ENCODE peak calls at places on chromosomes 1 and 21, in seven cellular contexts. P is dorsolateral prefrontal cortex, E is stomach, O is brain microvascular endothelial cell, G is H9, L is psoas muscle, F is right cardiac atrium. M is an unnamed sample.

GRCh38 chr21:37546949-37547614 is 180.5 kb downstream of the DYRK1A start:
- DNase-seq in P (no peak), F (no peak), G (no peak), O (no peak), L (no peak), E (no peak), M (no peak)

GRCh38 chr1:25565188-25565591 is 21.8 kb downstream of the LDLRAP1 start:
- DNase-seq in E (no peak), G (no peak), L (no peak), O (peak), F (no peak), P (no peak), M (no peak)

GRCh38 chr1:162300057-162300917 is 76.4 kb downstream of the SPATA46 start:
- DNase-seq in G (no peak), L (no peak), O (no peak), P (no peak), E (no peak), F (no peak), M (no peak)

GRCh38 chr1:193634470-193634869 is 448.1 kb upstream of the B3GALT2 start:
- DNase-seq in P (no peak), G (no peak), O (no peak), E (no peak), F (no peak), L (no peak), M (no peak)

GRCh38 chr1:194474701-194475100 is 1288.3 kb upstream of the B3GALT2 start:
- DNase-seq in P (no peak), E (no peak), G (no peak), L (no peak), O (no peak), F (no peak), M (no peak)

GRCh38 chr1:29631836-29632420 is 395.6 kb downstream of the PTPRU start:
- DNase-seq in F (no peak), G (no peak), O (no peak), P (no peak), L (no peak), E (no peak), M (no peak)

GRCh38 chr1:67687649-67688048 is 2.6 kb downstream of the GADD45A start:
- DNase-seq in E (no peak), L (no peak), F (no peak), G (no peak), P (no peak), O (peak), M (no peak)

GRCh38 chr1:245258271-245258920 is 103.6 kb downstream of the KIF26B start:
- DNase-seq in F (no peak), E (peak), L (no peak), P (no peak), G (no peak), O (no peak), M (no peak)

GRCh38 chr1:11795238-11795890 is 10.4 kb downstream of the MTHFR start:
- DNase-seq in G (no peak), O (no peak), L (no peak), F (peak), P (no peak), E (no peak), M (no peak)

GRCh38 chr1:71967670-71968069 is 314.7 kb downstream of the NEGR1 start:
- DNase-seq in E (no peak), P (no peak), F (no peak), O (no peak), L (no peak), G (no peak), M (no peak)

GRCh38 chr1:155978973-155979429 is 654 bp upstream of the ARHGEF2 start:
- DNase-seq in O (no peak), F (peak), E (no peak), L (no peak), G (no peak), P (no peak), M (no peak)

GRCh38 chr21:27379381-27379780 is 412.5 kb upstream of the ADAMTS5 start:
- DNase-seq in G (no peak), E (no peak), O (no peak), P (no peak), L (no peak), F (no peak), M (no peak)

GRCh38 chr1:186605762-186606350 is 74.4 kb downstream of the PTGS2 start:
- DNase-seq in P (no peak), L (no peak), G (peak), O (peak), E (no peak), F (peak), M (peak)

GRCh38 chr1:18147672-18148071 is 40.1 kb downstream of the IGSF21 start:
- DNase-seq in L (no peak), G (no peak), O (no peak), P (no peak), E (no peak), F (no peak), M (no peak)

GRCh38 chr21:42797522-42797921 is 81.8 kb downstream of the WDR4 start:
- DNase-seq in F (no peak), E (no peak), L (no peak), P (no peak), G (no peak), O (no peak), M (no peak)

GRCh38 chr1:36722871-36723270 is 240.2 kb upstream of the CSF3R start:
- DNase-seq in G (no peak), P (no peak), O (no peak), L (no peak), F (no peak), E (no peak), M (no peak)

GRCh38 chr1:199308349-199308846 is 669.6 kb downstream of the PTPRC start:
- DNase-seq in E (no peak), P (no peak), O (no peak), L (no peak), F (no peak), G (no peak), M (no peak)

GRCh38 chr1:7636801-7637526 is 134.1 kb upstream of the VAMP3 start:
- DNase-seq in L (no peak), G (no peak), F (peak), O (no peak), E (no peak), P (no peak), M (no peak)

GRCh38 chr1:39829791-39830533 is 41.3 kb upstream of the BMP8B start:
- DNase-seq in G (no peak), P (no peak), O (no peak), L (no peak), E (no peak), F (no peak), M (no peak)

GRCh38 chr1:184617433-184618029 is 137.1 kb downstream of the EDEM3 start:
- DNase-seq in P (no peak), E (no peak), L (no peak), G (no peak), O (no peak), F (no peak), M (no peak)

GRCh38 chr1:5515501-5515900 is 476.7 kb downstream of the NPHP4 start:
- DNase-seq in G (no peak), P (no peak), E (no peak), O (no peak), L (no peak), F (no peak), M (no peak)

GRCh38 chr1:176693697-176694329 is 230.8 kb downstream of the PAPPA2 start:
- DNase-seq in O (no peak), F (no peak), E (no peak), P (no peak), L (no peak), G (no peak), M (no peak)

GRCh38 chr1:159587461-159587951 is at the start of gene APCS:
- DNase-seq in O (no peak), G (no peak), E (no peak), L (no peak), F (no peak), P (no peak), M (no peak)

GRCh38 chr1:17878837-17879236 is 123.7 kb downstream of the ACTL8 start:
- DNase-seq in E (no peak), O (no peak), G (no peak), F (no peak), P (no peak), L (peak), M (no peak)

GRCh38 chr1:115060501-115060900 is 28.8 kb downstream of the TSPAN2 start:
- DNase-seq in O (no peak), L (no peak), E (no peak), G (no peak), P (no peak), F (no peak), M (no peak)

GRCh38 chr1:115051850-115052249 is 22.2 kb downstream of the TSHB start:
- DNase-seq in L (no peak), F (no peak), E (no peak), G (no peak), O (no peak), P (no peak), M (no peak)

GRCh38 chr1:115057661-115058249 is 28.1 kb downstream of the TSHB start:
- DNase-seq in G (no peak), F (no peak), O (no peak), E (no peak), P (no peak), L (no peak), M (no peak)

GRCh38 chr1:115052454-115053083 is 22.9 kb downstream of the TSHB start:
- DNase-seq in P (peak), F (no peak), O (peak), E (peak), G (peak), L (peak), M (no peak)

DNA sequence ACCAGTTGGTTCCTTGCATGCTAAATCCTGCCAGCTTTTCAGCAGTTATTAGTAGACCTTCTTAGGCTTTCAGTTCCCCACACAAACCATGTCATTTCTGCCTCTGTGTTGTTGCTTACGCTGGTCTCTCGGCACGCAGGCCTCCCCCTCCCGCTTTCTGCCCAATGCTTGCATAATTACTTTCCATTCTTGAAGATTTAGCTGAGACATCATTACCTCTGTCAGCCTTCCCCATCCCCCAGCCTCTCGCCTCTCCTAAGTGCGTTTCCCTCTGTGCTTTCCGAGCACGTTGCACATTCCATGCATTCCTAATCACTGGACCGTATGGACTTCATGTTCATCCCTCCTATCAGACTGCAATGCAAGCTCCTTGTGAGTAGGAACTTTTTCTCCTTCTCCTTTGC is 26.8 kb downstream of the TSHB start:
- DNase-seq in L (no peak), E (no peak), G (peak), F (no peak), P (no peak), O (peak), M (no peak)
- H3K27ac ChIP-seq in L (no peak), E (peak), G (no peak), F (no peak), P (no peak), O (no peak), M (no peak)

GRCh38 chr1:235507623-235508022 is 3.4 kb upstream of the B3GALNT2 start:
- DNase-seq in E (no peak), L (no peak), G (no peak), O (no peak), P (no peak), F (no peak), M (no peak)
- H3K27ac ChIP-seq in E (no peak), L (no peak), G (no peak), O (no peak), P (no peak), F (no peak), M (no peak)

DNA sequence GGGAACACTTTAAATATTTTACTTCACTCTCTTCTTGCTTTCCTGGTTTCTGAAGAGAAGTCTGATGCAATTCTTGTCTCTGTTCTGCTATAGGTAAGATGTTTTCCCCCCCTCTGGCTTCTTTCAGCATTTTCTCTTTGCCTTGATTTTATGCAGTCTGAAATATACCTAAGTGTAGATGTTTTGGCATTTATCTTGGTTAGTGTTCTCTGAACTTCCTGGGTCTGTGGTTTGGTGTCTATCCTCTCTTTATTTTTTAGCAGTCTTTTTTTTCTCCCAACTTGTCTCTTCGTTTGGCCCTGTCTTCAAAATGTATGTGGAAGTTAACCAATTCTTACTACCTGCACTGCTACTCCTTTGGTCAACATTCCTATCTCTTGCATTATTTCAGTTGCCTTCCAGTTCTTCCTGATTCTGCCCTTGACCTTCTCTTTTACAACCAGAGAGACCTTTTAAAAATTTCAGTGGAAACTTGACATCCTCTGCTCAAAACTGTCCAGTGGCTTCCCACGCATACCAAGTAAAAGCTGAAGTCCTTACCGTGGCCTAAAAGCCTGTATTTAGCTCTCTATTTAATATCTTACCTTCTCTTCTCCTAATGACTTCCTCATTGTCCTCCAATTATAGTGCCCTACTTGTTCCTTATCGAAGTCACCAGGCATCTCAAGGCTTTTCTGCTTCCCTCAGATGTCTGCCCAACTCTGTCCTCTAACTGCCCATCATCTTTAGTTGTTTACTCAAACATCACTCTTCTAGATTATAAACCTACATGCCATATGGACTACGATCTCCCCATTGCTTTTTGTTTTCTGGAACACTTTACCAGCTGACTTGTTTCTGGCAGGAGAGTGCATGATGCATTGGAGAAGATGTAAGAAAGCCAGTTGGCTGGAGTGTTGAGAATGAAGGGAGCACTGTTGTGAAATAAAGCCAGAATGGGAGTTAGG is 40.9 kb downstream of the RAP1A start:
- DNase-seq in F (no peak), E (no peak), O (no peak), P (no peak), G (no peak), L (no peak), M (no peak)
- H3K27ac ChIP-seq in F (peak), E (no peak), O (no peak), P (no peak), G (no peak), L (no peak), M (no peak)

GRCh38 chr1:44655609-44656008 is 18.7 kb downstream of the TMEM53 start:
- DNase-seq in O (no peak), L (no peak), F (peak), P (no peak), G (peak), E (no peak), M (no peak)
- H3K27ac ChIP-seq in O (no peak), L (no peak), F (no peak), P (peak), G (no peak), E (no peak), M (no peak)

DNA sequence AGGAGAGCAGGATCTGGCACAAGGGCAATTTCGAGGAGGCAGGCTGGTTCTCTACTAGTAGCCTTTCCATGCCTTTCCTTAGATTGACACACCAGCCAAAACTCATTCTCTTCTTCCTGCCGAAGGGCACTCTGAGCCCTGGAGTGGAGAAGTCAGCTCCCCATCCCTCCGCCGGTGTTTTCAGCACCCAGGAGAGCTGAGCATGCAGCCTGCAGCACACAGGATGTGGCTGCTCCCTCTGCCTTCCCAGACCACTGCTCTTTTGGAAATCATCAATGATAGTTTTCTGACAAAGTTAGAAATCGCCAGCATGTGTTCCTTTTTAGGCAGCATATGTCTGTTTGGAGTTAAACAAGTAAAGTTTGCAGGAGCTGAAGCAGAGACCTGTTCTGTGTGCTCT is 11.7 kb downstream of the RNU5D-1 start:
- DNase-seq in E (no peak), G (no peak), O (no peak), P (no peak), L (no peak), F (no peak), M (no peak)
- H3K27ac ChIP-seq in E (no peak), G (no peak), O (no peak), P (no peak), L (no peak), F (no peak), M (no peak)

GRCh38 chr1:168921514-168922106 is 184.9 kb upstream of the ATP1B1 start:
- DNase-seq in E (no peak), F (no peak), O (no peak), P (no peak), L (no peak), G (no peak), M (no peak)
- H3K27ac ChIP-seq in E (peak), F (no peak), O (no peak), P (peak), L (no peak), G (no peak), M (peak)

GRCh38 chr1:178530037-178530402 is 17.1 kb downstream of the TEX35 start:
- DNase-seq in O (peak), L (no peak), P (no peak), E (no peak), G (no peak), F (peak), M (no peak)
- H3K27ac ChIP-seq in O (no peak), L (no peak), P (no peak), E (no peak), G (no peak), F (no peak), M (no peak)

GRCh38 chr1:21629971-21630370 is 39.2 kb downstream of the RAP1GAP start:
- DNase-seq in F (no peak), E (no peak), G (no peak), P (no peak), L (no peak), O (no peak), M (no peak)

GRCh38 chr1:21633992-21634475 is 35.1 kb downstream of the RAP1GAP start:
- DNase-seq in F (peak), G (no peak), E (peak), O (no peak), L (no peak), P (no peak), M (peak)

GRCh38 chr1:21633141-21633755 is 35.9 kb downstream of the RAP1GAP start:
- DNase-seq in O (no peak), G (no peak), F (peak), P (no peak), L (no peak), E (no peak), M (no peak)

GRCh38 chr1:21630571-21631338 is 38.4 kb downstream of the RAP1GAP start:
- DNase-seq in O (no peak), P (no peak), E (no peak), F (peak), L (no peak), G (no peak), M (no peak)

GRCh38 chr1:21631944-21632887 is 36.9 kb downstream of the RAP1GAP start:
- DNase-seq in O (peak), E (peak), G (no peak), L (no peak), P (no peak), F (peak), M (no peak)
- H3K27ac ChIP-seq in O (no peak), E (peak), G (no peak), L (no peak), P (no peak), F (no peak), M (no peak)

GRCh38 chr1:116971481-116971880 is 30.1 kb upstream of the CD101 start:
- DNase-seq in G (no peak), O (no peak), E (no peak), P (no peak), L (no peak), F (no peak), M (no peak)
- H3K27ac ChIP-seq in G (no peak), O (no peak), E (no peak), P (no peak), L (no peak), F (no peak), M (no peak)

M was measured in lower lobe of right lung.